ENCODE peak calls at places on chromosomes 12 and 14, in five cellular contexts. L is astrocyte of the cerebellum; H is stimulated activated CD4-positive, alpha-beta T cell treated with anti-CD3 and anti-CD28 coated beads, Interleukin-15, amount 100 ng/mL, for 1 hour; E is H9; X is AG10803. U is an unnamed sample.

GRCh38 chr12:2187195-2187963 is 134.6 kb downstream of the CACNA1C start:
- DNase-seq in L (no peak), H (no peak), E (no peak), X (no peak), U (no peak)

GRCh38 chr14:100871234-100872186 is 32.0 kb downstream of the RTL1 start:
- DNase-seq in L (no peak), H (no peak), E (no peak), X (peak), U (no peak)

GRCh38 chr12:131736807-131737484 is 26.1 kb downstream of the SFSWAP start:
- DNase-seq in L (peak), H (no peak), E (peak), X (peak), U (no peak)

GRCh38 chr14:98444077-98444476 is 827.9 kb downstream of the BCL11B start:
- DNase-seq in L (no peak), H (no peak), E (no peak), X (no peak), U (no peak)

GRCh38 chr12:45246202-45246601 is 30.3 kb downstream of the ANO6 start:
- DNase-seq in L (no peak), H (no peak), E (no peak), X (no peak), U (no peak)

GRCh38 chr12:42641231-42641630 is 51.7 kb upstream of the PRICKLE1 start:
- DNase-seq in L (no peak), H (no peak), E (no peak), X (no peak), U (no peak)

GRCh38 chr14:71103662-71104484 is 196.6 kb downstream of the PCNX1 start:
- DNase-seq in L (peak), H (no peak), E (no peak), X (peak), U (no peak)

GRCh38 chr12:112380663-112381420 is 1.4 kb downstream of the HECTD4 start:
- DNase-seq in L (no peak), H (no peak), E (peak), X (no peak), U (peak)

GRCh38 chr14:41062826-41063225 is 543.9 kb upstream of the LRFN5 start:
- DNase-seq in L (no peak), H (no peak), E (no peak), X (no peak), U (no peak)

GRCh38 chr12:15346488-15346887 is 24.2 kb downstream of the PTPRO start:
- DNase-seq in L (no peak), H (no peak), E (no peak), X (no peak), U (no peak)

GRCh38 chr12:84375472-84375871 is 537.1 kb downstream of the SLC6A15 start:
- DNase-seq in L (no peak), H (no peak), E (no peak), X (no peak), U (no peak)

GRCh38 chr12:119308743-119309456 is 25.6 kb upstream of the CCDC60 start:
- DNase-seq in L (no peak), H (no peak), E (peak), X (no peak), U (no peak)

GRCh38 chr12:65278576-65279386 is at the start of gene MSRB3:
- DNase-seq in L (peak), H (no peak), E (peak), X (peak), U (peak)

GRCh38 chr14:103871596-103872480 is 24.5 kb upstream of the PPP1R13B start:
- DNase-seq in L (no peak), H (peak), E (peak), X (no peak), U (peak)

GRCh38 chr12:108180255-108181094 is 51.4 kb downstream of the WSCD2 start:
- DNase-seq in L (no peak), H (no peak), E (no peak), X (no peak), U (no peak)

GRCh38 chr12:95820096-95820703 is 29.6 kb upstream of the NTN4 start:
- DNase-seq in L (no peak), H (no peak), E (no peak), X (peak), U (no peak)

GRCh38 chr12:76489737-76490136 is 69.8 kb downstream of the OSBPL8 start:
- DNase-seq in L (no peak), H (no peak), E (no peak), X (peak), U (no peak)

GRCh38 chr12:82019533-82019932 is 260.4 kb upstream of the PPFIA2 start:
- DNase-seq in L (no peak), H (no peak), E (no peak), X (no peak), U (no peak)

GRCh38 chr12:49233842-49234526 is 30.9 kb upstream of the TUBA1C start:
- DNase-seq in L (no peak), H (no peak), E (peak), X (no peak), U (peak)

GRCh38 chr14:56271988-56272387 is 153.8 kb downstream of the PELI2 start:
- DNase-seq in L (peak), H (no peak), E (no peak), X (peak), U (no peak)

GRCh38 chr12:40551466-40551865 is 140.8 kb upstream of the CNTN1 start:
- DNase-seq in L (no peak), H (no peak), E (no peak), X (no peak), U (no peak)

U was measured in activated B cell treated with CpG ODN at 0.5 μM for 24 hours.